ENCODE peak calls at places on chromosomes 5 and 9, in eight cellular contexts. D is GM20000, N is psoas muscle, I is stomach, Z is hepatocyte, A is fibroblast of the aortic adventitia, E is BE2C, G is cardiac fibroblast. V is an unnamed sample.
A peak's percentile ranks its signal among the peaks of the same experiment; 100 is the strongest.

GRCh38 chr9:68844196-68844595 is 139.2 kb downstream of the PIP5K1B start:
- DNase-seq in D (no peak), N (no peak), I (no peak), Z (no peak), A (no peak), E (no peak), G (no peak), V (no peak)

GRCh38 chr9:130301483-130302286 is 36.1 kb downstream of the HMCN2 start:
- DNase-seq in D (no peak), N (peak; percentile 81), I (no peak), Z (no peak), A (peak; percentile 44), E (peak; percentile 69), G (peak; percentile 58), V (no peak)

GRCh38 chr5:35214051-35214450 is 16.2 kb downstream of the PRLR start:
- DNase-seq in D (no peak), N (no peak), I (no peak), Z (no peak), A (no peak), E (no peak), G (no peak), V (no peak)

GRCh38 chr9:79682076-79682736 is 110.4 kb downstream of the TLE4 start:
- DNase-seq in D (no peak), N (no peak), I (no peak), Z (peak; percentile 60), A (peak; percentile 30), E (no peak), G (peak; percentile 28), V (no peak)

GRCh38 chr5:14577079-14577725 is 4.4 kb upstream of the OTULINL start:
- DNase-seq in D (no peak), N (no peak), I (no peak), Z (no peak), A (no peak), E (no peak), G (no peak), V (no peak)

GRCh38 chr5:10632110-10632903 is 68.4 kb downstream of the ANKRD33B start:
- DNase-seq in D (peak; percentile 79), N (no peak), I (no peak), Z (no peak), A (no peak), E (no peak), G (peak; percentile 77), V (no peak)

GRCh38 chr5:89213584-89213983 is 330.6 kb upstream of the MEF2C start:
- DNase-seq in D (no peak), N (no peak), I (no peak), Z (peak; percentile 41), A (peak; percentile 90), E (no peak), G (peak; percentile 62), V (no peak)

GRCh38 chr5:81749562-81750307 is 1.2 kb downstream of the SSBP2 start:
- DNase-seq in D (peak; percentile 83), N (peak; percentile 41), I (peak; percentile 31), Z (peak; percentile 55), A (no peak), E (peak; percentile 55), G (peak; percentile 23), V (no peak)

GRCh38 chr5:167754501-167754941 is 536.9 kb upstream of the WWC1 start:
- DNase-seq in D (no peak), N (no peak), I (no peak), Z (no peak), A (no peak), E (no peak), G (no peak), V (no peak)

GRCh38 chr5:97077246-97077645 is 65.2 kb downstream of the LIX1 start:
- DNase-seq in D (no peak), N (no peak), I (no peak), Z (no peak), A (no peak), E (no peak), G (no peak), V (no peak)

GRCh38 chr5:149687789-149688188 is 42.3 kb upstream of the PPARGC1B start:
- DNase-seq in D (no peak), N (no peak), I (no peak), Z (no peak), A (no peak), E (no peak), G (no peak), V (no peak)

GRCh38 chr9:133944746-133945135 is 47.4 kb downstream of the VAV2 start:
- DNase-seq in D (no peak), N (peak; percentile 65), I (no peak), Z (no peak), A (peak; percentile 61), E (peak; percentile 82), G (peak; percentile 85), V (no peak)

GRCh38 chr5:158812381-158812780 is 287.3 kb downstream of the EBF1 start:
- DNase-seq in D (peak; percentile 25), N (peak; percentile 22), I (no peak), Z (no peak), A (no peak), E (peak; percentile 43), G (no peak), V (no peak)

GRCh38 chr9:98654247-98654646 is 54.5 kb downstream of the GABBR2 start:
- DNase-seq in D (no peak), N (no peak), I (no peak), Z (no peak), A (peak; percentile 65), E (no peak), G (peak; percentile 51), V (no peak)

GRCh38 chr5:119336846-119337564 is 18.8 kb upstream of the TNFAIP8 start:
- DNase-seq in D (no peak), N (no peak), I (no peak), Z (no peak), A (peak; percentile 20), E (no peak), G (no peak), V (no peak)

GRCh38 chr5:119333421-119333851 is 22.4 kb upstream of the TNFAIP8 start:
- DNase-seq in D (no peak), N (no peak), I (no peak), Z (no peak), A (no peak), E (no peak), G (no peak), V (no peak)

GRCh38 chr5:119336262-119336661 is 19.6 kb upstream of the TNFAIP8 start:
- DNase-seq in D (no peak), N (no peak), I (no peak), Z (no peak), A (no peak), E (no peak), G (no peak), V (no peak)

GRCh38 chr5:119332978-119333401 is 22.8 kb upstream of the TNFAIP8 start:
- DNase-seq in D (no peak), N (no peak), I (no peak), Z (no peak), A (no peak), E (no peak), G (no peak), V (no peak)

GRCh38 chr5:119335261-119335677 is 20.6 kb upstream of the TNFAIP8 start:
- DNase-seq in D (no peak), N (no peak), I (no peak), Z (no peak), A (no peak), E (no peak), G (no peak), V (no peak)
- TF ChIP-seq CTCF in D (no peak), N (no peak), I (no peak), Z (no peak), A (no peak), E (no peak), G (no peak), V (no peak)

DNA sequence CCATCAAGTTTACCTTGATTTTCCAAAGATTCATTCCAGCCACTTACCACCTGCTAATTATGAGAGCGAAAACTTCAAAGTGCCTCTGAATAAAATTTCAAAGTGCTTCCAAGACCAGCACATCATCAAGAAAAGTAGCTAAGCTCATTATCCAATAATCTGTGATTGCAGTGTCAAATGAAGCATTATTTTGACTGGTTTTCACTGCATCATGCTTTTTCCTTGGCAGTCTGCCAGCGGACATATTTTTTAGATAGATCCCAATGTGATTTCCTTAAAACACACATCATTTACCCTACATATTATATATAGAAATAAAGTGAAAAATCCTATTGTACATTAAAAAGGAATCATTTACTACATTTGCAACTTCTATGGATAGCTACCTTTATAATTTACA is 508.6 kb upstream of the FAM174A start:
- DNase-seq in D (no peak), N (no peak), I (no peak), Z (no peak), A (no peak), E (no peak), G (no peak), V (no peak)
- TF ChIP-seq CTCF in D (no peak), N (no peak), I (no peak), Z (no peak), A (no peak), E (no peak), G (no peak), V (no peak)

DNA sequence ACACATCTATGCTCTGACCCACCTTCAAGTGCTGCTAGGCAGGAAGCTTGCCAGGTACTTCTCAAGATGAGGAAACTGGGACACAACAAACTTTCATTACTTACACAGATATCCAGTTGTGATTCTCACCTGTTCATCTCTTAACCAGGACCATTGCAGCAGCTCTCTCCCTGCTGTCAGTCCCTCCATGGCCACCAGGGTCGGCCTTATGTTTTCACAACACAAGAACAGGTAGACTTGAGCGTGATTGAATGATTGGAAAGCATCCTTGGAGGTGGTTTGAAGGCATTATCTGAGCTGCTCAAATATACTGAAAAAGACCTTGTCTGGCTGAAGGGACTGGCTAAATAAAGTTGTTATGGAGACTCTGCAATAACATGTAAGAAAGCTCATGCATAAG is 94.4 kb downstream of the MTREX start:
- DNase-seq in D (no peak), N (no peak), I (no peak), Z (no peak), A (no peak), E (no peak), G (no peak), V (no peak)
- TF ChIP-seq CTCF in D (no peak), N (no peak), I (no peak), Z (no peak), A (peak; percentile 31), E (peak; percentile 41), G (peak; percentile 38), V (no peak)

GRCh38 chr9:122039213-122039612 is 53.9 kb downstream of the TTLL11 start:
- DNase-seq in D (no peak), N (peak; percentile 33), I (no peak), Z (no peak), A (no peak), E (no peak), G (no peak), V (no peak)
- TF ChIP-seq CTCF in D (no peak), N (no peak), I (no peak), Z (no peak), A (no peak), E (no peak), G (no peak), V (no peak)

V was measured in D721Med.